ENCODE peak calls at places on chromosomes 1 and 21, in six cellular contexts. Q, N, Z, S, W and I are unnamed samples.

GRCh38 chr1:59136541-59137335 is 160.2 kb upstream of the FGGY start:
- DNase-seq in Q (no peak), N (no peak), Z (no peak), S (no peak), W (no peak), I (no peak)

GRCh38 chr1:111219466-111220286 is 7.8 kb upstream of the CHI3L2 start:
- DNase-seq in Q (no peak), N (no peak), Z (no peak), S (no peak), W (no peak), I (peak)

GRCh38 chr1:42365118-42365517 is 15.5 kb upstream of the RIMKLA start:
- DNase-seq in Q (no peak), N (no peak), Z (no peak), S (no peak), W (no peak), I (no peak)

GRCh38 chr1:241817956-241818612 is 29.9 kb upstream of the EXO1 start:
- DNase-seq in Q (no peak), N (no peak), Z (no peak), S (no peak), W (no peak), I (no peak)

GRCh38 chr1:94514095-94514727 is 27.3 kb downstream of the F3 start:
- DNase-seq in Q (peak), N (peak), Z (no peak), S (peak), W (no peak), I (no peak)

GRCh38 chr1:54456921-54457529 is 50.8 kb upstream of the SSBP3 start:
- DNase-seq in Q (peak), N (no peak), Z (no peak), S (no peak), W (no peak), I (no peak)

GRCh38 chr1:230878584-230878975 is 10.3 kb upstream of the C1orf198 start:
- DNase-seq in Q (no peak), N (peak), Z (no peak), S (no peak), W (peak), I (no peak)

GRCh38 chr1:212665241-212666115 is 34.2 kb downstream of the BATF3 start:
- DNase-seq in Q (peak), N (peak), Z (peak), S (peak), W (peak), I (peak)

GRCh38 chr1:228073870-228074545 is 8.5 kb upstream of the ARF1 start:
- DNase-seq in Q (no peak), N (no peak), Z (no peak), S (no peak), W (no peak), I (no peak)

GRCh38 chr1:34316773-34317172 is 140.1 kb downstream of the C1orf94 start:
- DNase-seq in Q (no peak), N (no peak), Z (no peak), S (no peak), W (no peak), I (no peak)

GRCh38 chr1:246428542-246429308 is 78.4 kb downstream of the SMYD3 start:
- DNase-seq in Q (no peak), N (peak), Z (no peak), S (peak), W (peak), I (no peak)

GRCh38 chr1:103211073-103211472 is 102.8 kb upstream of the COL11A1 start:
- DNase-seq in Q (no peak), N (peak), Z (no peak), S (no peak), W (peak), I (no peak)

GRCh38 chr21:29423051-29423450 is 124.3 kb downstream of the BACH1 start:
- DNase-seq in Q (no peak), N (no peak), Z (no peak), S (no peak), W (peak), I (no peak)

GRCh38 chr1:25503551-25504426 is 39.6 kb upstream of the LDLRAP1 start:
- DNase-seq in Q (peak), N (no peak), Z (no peak), S (peak), W (no peak), I (no peak)

GRCh38 chr1:25875856-25876692 is 566 bp upstream of the PAQR7 start:
- DNase-seq in Q (no peak), N (no peak), Z (no peak), S (no peak), W (no peak), I (no peak)

GRCh38 chr1:86703696-86704455 is 500 bp upstream of the SH3GLB1 start:
- DNase-seq in Q (peak), N (no peak), Z (peak), S (no peak), W (peak), I (peak)

GRCh38 chr1:207612762-207613161 is 32.2 kb upstream of the CR1L start:
- DNase-seq in Q (no peak), N (no peak), Z (no peak), S (no peak), W (no peak), I (no peak)

GRCh38 chr1:158646465-158646864 is 40.0 kb downstream of the SPTA1 start:
- DNase-seq in Q (no peak), N (no peak), Z (no peak), S (no peak), W (no peak), I (no peak)

GRCh38 chr1:4086921-4087320 is 186.8 kb upstream of the C1orf174 start:
- DNase-seq in Q (no peak), N (no peak), Z (no peak), S (no peak), W (no peak), I (no peak)

GRCh38 chr1:156847591-156848460 is 11.1 kb downstream of the INSRR start:
- DNase-seq in Q (no peak), N (no peak), Z (no peak), S (no peak), W (no peak), I (no peak)

GRCh38 chr1:232767381-232768074 is 37.7 kb upstream of the MAP10 start:
- DNase-seq in Q (peak), N (peak), Z (peak), S (peak), W (peak), I (no peak)

GRCh38 chr1:164777518-164777917 is 218.5 kb downstream of the PBX1 start:
- DNase-seq in Q (no peak), N (no peak), Z (no peak), S (no peak), W (no peak), I (no peak)

GRCh38 chr1:157348538-157349480 is 203.5 kb downstream of the FCRL5 start:
- DNase-seq in Q (no peak), N (no peak), Z (no peak), S (no peak), W (no peak), I (no peak)

GRCh38 chr1:41776896-41777431 is 141.8 kb downstream of the HIVEP3 start:
- DNase-seq in Q (no peak), N (no peak), Z (peak), S (no peak), W (no peak), I (peak)

GRCh38 chr1:26468911-26469310 is 3.3 kb upstream of the HMGN2 start:
- DNase-seq in Q (peak), N (no peak), Z (peak), S (no peak), W (no peak), I (no peak)

GRCh38 chr1:59730759-59731478 is 83.8 kb upstream of the HOOK1 start:
- DNase-seq in Q (no peak), N (peak), Z (peak), S (peak), W (peak), I (no peak)

GRCh38 chr1:201149400-201149799 is 4.9 kb downstream of the TMEM9 start:
- DNase-seq in Q (peak), N (peak), Z (no peak), S (peak), W (peak), I (no peak)

GRCh38 chr1:94070746-94071318 is 50.1 kb downstream of the ABCA4 start:
- DNase-seq in Q (no peak), N (no peak), Z (no peak), S (no peak), W (no peak), I (no peak)

GRCh38 chr1:143691400-143691891 is 280.3 kb downstream of the FAM72C start:
- DNase-seq in Q (no peak), N (peak), Z (no peak), S (peak), W (peak), I (no peak)